ENCODE peak calls at places on chromosome 16, in nine cellular contexts. U is GM13977; G is effector CD4-positive, alpha-beta T cell; J is neural crest cell; B is bronchial epithelial cell; C is HFF-Myc; X is ovary; Y is activated CD4-positive, alpha-beta T cell treated with anti-CD3 and anti-CD28 coated beads, Interleukin-2, amount 10 ng/mL, durations not matched to agents 7 days and 5 days; A is psoas muscle. T is an unnamed sample.

GRCh38 chr16:680967-681745 is 946 bp downstream of the STUB1 start:
- DNase-seq in U (no peak), G (no peak), J (no peak), B (peak; percentile 17), C (no peak), X (peak; percentile 58), Y (no peak), A (peak; percentile 89), T (peak; percentile 84)

GRCh38 chr16:66152841-66153525 is 213.5 kb upstream of the CDH5 start:
- DNase-seq in U (no peak), G (no peak), J (no peak), B (no peak), C (no peak), X (no peak), Y (no peak), A (no peak), T (no peak)

GRCh38 chr16:89828199-89828869 is at the start of gene SPIRE2:
- DNase-seq in U (peak; percentile 85), G (peak; percentile 57), J (peak; percentile 68), B (peak; percentile 43), C (no peak), X (peak; percentile 76), Y (peak; percentile 75), A (peak; percentile 84), T (peak; percentile 78)

GRCh38 chr16:23608194-23608593 is 12.1 kb upstream of the NDUFAB1 start:
- DNase-seq in U (no peak), G (no peak), J (no peak), B (peak; percentile 87), C (peak; percentile 9), X (no peak), Y (no peak), A (no peak), T (no peak)

GRCh38 chr16:74852500-74852875 is 77.9 kb upstream of the FA2H start:
- DNase-seq in U (no peak), G (no peak), J (no peak), B (no peak), C (no peak), X (no peak), Y (no peak), A (no peak), T (no peak)

GRCh38 chr16:71344315-71344905 is 14.1 kb upstream of the CALB2 start:
- DNase-seq in U (no peak), G (no peak), J (no peak), B (peak; percentile 13), C (no peak), X (no peak), Y (no peak), A (no peak), T (no peak)

GRCh38 chr16:70715113-70715711 is 29.4 kb upstream of the MTSS2 start:
- DNase-seq in U (no peak), G (no peak), J (no peak), B (peak; percentile 99), C (peak; percentile 90), X (peak; percentile 90), Y (no peak), A (peak; percentile 99), T (peak; percentile 93)

GRCh38 chr16:2019500-2019899 is at the start of gene NPW:
- DNase-seq in U (no peak), G (no peak), J (no peak), B (no peak), C (no peak), X (no peak), Y (peak; percentile 18), A (no peak), T (peak; percentile 71)

GRCh38 chr16:9092282-9092962 is 978 bp downstream of the HAPSTR1 start:
- DNase-seq in U (peak; percentile 48), G (peak; percentile 55), J (peak; percentile 19), B (no peak), C (no peak), X (peak; percentile 44), Y (peak; percentile 59), A (peak; percentile 73), T (peak; percentile 60)

GRCh38 chr16:29899516-29900101 is at the start of gene SEZ6L2:
- DNase-seq in U (peak; percentile 43), G (no peak), J (peak; percentile 86), B (peak; percentile 88), C (peak; percentile 47), X (no peak), Y (peak; percentile 80), A (peak; percentile 84), T (peak; percentile 74)

GRCh38 chr16:82653550-82654511 is 27.1 kb downstream of the CDH13 start:
- DNase-seq in U (peak; percentile 41), G (peak; percentile 41), J (no peak), B (peak; percentile 82), C (peak; percentile 97), X (no peak), Y (peak; percentile 70), A (no peak), T (no peak)

GRCh38 chr16:85200471-85201278 is 88.4 kb upstream of the CIBAR2 start:
- DNase-seq in U (no peak), G (no peak), J (no peak), B (peak; percentile 78), C (no peak), X (no peak), Y (no peak), A (no peak), T (peak; percentile 51)

GRCh38 chr16:90048347-90048722 is 28.8 kb downstream of the PRDM7 start:
- DNase-seq in U (no peak), G (no peak), J (no peak), B (no peak), C (no peak), X (no peak), Y (no peak), A (no peak), T (no peak)

GRCh38 chr16:25311039-25311438 is 53.4 kb upstream of the ZKSCAN2 start:
- DNase-seq in U (no peak), G (no peak), J (no peak), B (no peak), C (no peak), X (no peak), Y (no peak), A (no peak), T (no peak)

GRCh38 chr16:4200781-4201137 is 41.1 kb downstream of the SRL start:
- DNase-seq in U (no peak), G (no peak), J (no peak), B (peak; percentile 4), C (no peak), X (no peak), Y (no peak), A (no peak), T (no peak)

GRCh38 chr16:74455619-74456289 is 34.5 kb upstream of the CLEC18B start:
- DNase-seq in U (no peak), G (no peak), J (no peak), B (peak; percentile 74), C (no peak), X (no peak), Y (no peak), A (no peak), T (no peak)

T was measured in right cardiac atrium.